ENCODE peak calls at places on chromosomes 4 and X, in four cellular contexts. Y, Q, N and R are unnamed samples.

GRCh38 chr4:56731857-56732256 is 50.8 kb upstream of the HOPX start:
- DNase-seq in Y (no peak), Q (no peak), N (peak), R (peak)

GRCh38 chr4:77336411-77337142 is 179.6 kb downstream of the CCNG2 start:
- DNase-seq in Y (no peak), Q (no peak), N (no peak), R (no peak)

GRCh38 chr4:183140911-183141320 is 41.9 kb downstream of the WWC2 start:
- DNase-seq in Y (peak), Q (peak), N (no peak), R (no peak)

GRCh38 chr4:158347596-158347995 is 137.3 kb downstream of the TMEM144 start:
- DNase-seq in Y (no peak), Q (no peak), N (no peak), R (no peak)

GRCh38 chrX:31420711-31421151 is 348.9 kb upstream of the FTHL17 start:
- DNase-seq in Y (no peak), Q (no peak), N (no peak), R (no peak)

GRCh38 chr4:92599044-92599443 is 295.3 kb downstream of the GRID2 start:
- DNase-seq in Y (peak), Q (no peak), N (no peak), R (no peak)

GRCh38 chr4:172953896-172954568 is 214.6 kb upstream of the GALNT7 start:
- DNase-seq in Y (no peak), Q (no peak), N (no peak), R (no peak)

GRCh38 chr4:163263601-163264000 is 68.8 kb downstream of the NPY1R start:
- DNase-seq in Y (no peak), Q (no peak), N (no peak), R (no peak)

GRCh38 chr4:25233194-25233593 is 639 bp upstream of the PI4K2B start:
- DNase-seq in Y (no peak), Q (no peak), N (no peak), R (no peak)
- H3K4me3 ChIP-seq in Y (no peak), Q (peak), N (peak), R (peak)

GRCh38 chr4:114077610-114078009 is 98.2 kb upstream of the ARSJ start:
- DNase-seq in Y (peak), Q (peak), N (no peak), R (no peak)
- H3K4me3 ChIP-seq in Y (no peak), Q (no peak), N (no peak), R (no peak)

GRCh38 chr4:175772170-175772685 is 39.8 kb downstream of the GPM6A start:
- DNase-seq in Y (no peak), Q (no peak), N (no peak), R (no peak)

GRCh38 chr4:175776217-175776616 is 35.8 kb downstream of the GPM6A start:
- DNase-seq in Y (peak), Q (peak), N (no peak), R (no peak)

GRCh38 chr4:175767130-175767529 is 44.9 kb downstream of the GPM6A start:
- DNase-seq in Y (no peak), Q (no peak), N (no peak), R (no peak)

GRCh38 chr4:175770555-175770954 is 41.5 kb downstream of the GPM6A start:
- DNase-seq in Y (no peak), Q (no peak), N (no peak), R (no peak)
- H3K4me3 ChIP-seq in Y (no peak), Q (no peak), N (no peak), R (peak)

GRCh38 chr4:143372093-143372915 is 35.6 kb downstream of the GAB1 start:
- DNase-seq in Y (no peak), Q (no peak), N (no peak), R (no peak)

GRCh38 chr4:143374771-143375170 is 38.1 kb downstream of the GAB1 start:
- DNase-seq in Y (no peak), Q (no peak), N (no peak), R (no peak)

GRCh38 chr4:143364063-143364462 is 27.4 kb downstream of the GAB1 start:
- DNase-seq in Y (no peak), Q (no peak), N (no peak), R (no peak)

GRCh38 chr4:143367863-143368262 is 31.2 kb downstream of the GAB1 start:
- DNase-seq in Y (no peak), Q (no peak), N (no peak), R (no peak)

GRCh38 chr4:143369556-143369955 is 32.9 kb downstream of the GAB1 start:
- DNase-seq in Y (no peak), Q (no peak), N (peak), R (no peak)
- H3K4me3 ChIP-seq in Y (no peak), Q (no peak), N (no peak), R (no peak)